ENCODE peak calls at places on chromosomes 12 and 14, in nine cellular contexts. R is ovary, H is stomach, P is psoas muscle, M is breast epithelium, Y is cardiac muscle cell, K is GM23248, I is gastrocnemius medialis, Z is pancreas. S is an unnamed sample.

GRCh38 chr12:62210422-62210821 is 49.8 kb upstream of the USP15 start:
- DNase-seq in K (peak; percentile 69), R (no peak), Y (peak; percentile 51), P (peak; percentile 18), I (no peak), M (no peak), H (peak; percentile 33), Z (no peak), S (peak; percentile 26)

GRCh38 chr14:39422243-39422642 is 10.0 kb downstream of the FBXO33 start:
- DNase-seq in R (no peak), I (no peak), P (no peak), K (no peak), Z (no peak), Y (no peak), M (no peak), H (no peak), S (no peak)

GRCh38 chr12:18332173-18332572 is 70.9 kb downstream of the PIK3C2G start:
- DNase-seq in Z (no peak), M (peak; percentile 47), P (no peak), I (peak; percentile 45), Y (no peak), K (peak; percentile 24), R (no peak), H (no peak), S (no peak)

GRCh38 chr14:53458368-53458814 is 305.3 kb upstream of the DDHD1 start:
- DNase-seq in K (peak; percentile 53), P (no peak), Y (no peak), R (no peak), H (no peak), Z (no peak), M (no peak), I (no peak), S (no peak)

GRCh38 chr12:114799574-114800487 is 115.9 kb upstream of the TBX3 start:
- DNase-seq in K (peak; percentile 32), P (peak; percentile 75), I (peak; percentile 21), H (peak; percentile 92), M (no peak), R (peak; percentile 85), Y (peak; percentile 96), Z (peak; percentile 50), S (no peak)

GRCh38 chr14:38774162-38774561 is 328.9 kb downstream of the SEC23A start:
- DNase-seq in Z (no peak), H (no peak), R (no peak), I (no peak), P (no peak), K (no peak), Y (no peak), M (no peak), S (no peak)

GRCh38 chr12:29187756-29188155 is 38.7 kb downstream of the FAR2 start:
- DNase-seq in R (no peak), P (no peak), K (peak; percentile 19), H (no peak), Y (no peak), I (no peak), Z (no peak), M (no peak), S (no peak)

GRCh38 chr12:44876554-44877275 is 600 bp upstream of the NELL2 start:
- DNase-seq in R (no peak), Y (peak; percentile 86), I (no peak), M (no peak), K (peak; percentile 49), H (no peak), Z (peak; percentile 33), P (peak; percentile 15), S (peak; percentile 36)

GRCh38 chr12:112386726-112387125 is 4.5 kb upstream of the HECTD4 start:
- DNase-seq in I (no peak), K (peak; percentile 74), H (no peak), M (no peak), P (no peak), Z (no peak), R (no peak), Y (no peak), S (no peak)

GRCh38 chr14:25050494-25051170 is 685 bp upstream of the STXBP6 start:
- DNase-seq in Z (no peak), K (peak; percentile 92), M (no peak), Y (peak; percentile 23), I (no peak), H (no peak), R (no peak), P (no peak), S (no peak)

GRCh38 chr12:107254258-107254856 is 161.0 kb upstream of the CRY1 start:
- DNase-seq in Y (no peak), M (no peak), Z (no peak), P (no peak), H (no peak), I (no peak), K (no peak), R (no peak), S (no peak)

GRCh38 chr14:51335521-51335920 is 95.5 kb downstream of the TMX1 start:
- DNase-seq in P (peak; percentile 65), Z (no peak), Y (no peak), R (peak; percentile 66), M (peak; percentile 47), I (peak; percentile 58), K (peak; percentile 63), H (no peak), S (no peak)

GRCh38 chr14:22276913-22277816 is 311.9 kb downstream of the DAD1 start:
- DNase-seq in P (no peak), R (no peak), Y (peak; percentile 18), H (no peak), K (peak; percentile 30), M (no peak), Z (no peak), I (no peak), S (no peak)

GRCh38 chr12:41802803-41803202 is 341.9 kb downstream of the GXYLT1 start:
- DNase-seq in R (no peak), Y (no peak), M (no peak), P (no peak), H (no peak), Z (no peak), I (no peak), K (no peak), S (no peak)

GRCh38 chr12:107320929-107321618 is 227.7 kb upstream of the CRY1 start:
- DNase-seq in P (peak; percentile 15), M (peak; percentile 78), I (no peak), R (no peak), H (no peak), Z (no peak), Y (peak; percentile 30), K (peak; percentile 47), S (peak; percentile 92)

GRCh38 chr14:100905166-100905565 is 1.6 kb upstream of the RTL1 start:
- DNase-seq in P (no peak), M (no peak), Z (no peak), H (no peak), I (no peak), K (no peak), Y (no peak), R (no peak), S (no peak)

DNA sequence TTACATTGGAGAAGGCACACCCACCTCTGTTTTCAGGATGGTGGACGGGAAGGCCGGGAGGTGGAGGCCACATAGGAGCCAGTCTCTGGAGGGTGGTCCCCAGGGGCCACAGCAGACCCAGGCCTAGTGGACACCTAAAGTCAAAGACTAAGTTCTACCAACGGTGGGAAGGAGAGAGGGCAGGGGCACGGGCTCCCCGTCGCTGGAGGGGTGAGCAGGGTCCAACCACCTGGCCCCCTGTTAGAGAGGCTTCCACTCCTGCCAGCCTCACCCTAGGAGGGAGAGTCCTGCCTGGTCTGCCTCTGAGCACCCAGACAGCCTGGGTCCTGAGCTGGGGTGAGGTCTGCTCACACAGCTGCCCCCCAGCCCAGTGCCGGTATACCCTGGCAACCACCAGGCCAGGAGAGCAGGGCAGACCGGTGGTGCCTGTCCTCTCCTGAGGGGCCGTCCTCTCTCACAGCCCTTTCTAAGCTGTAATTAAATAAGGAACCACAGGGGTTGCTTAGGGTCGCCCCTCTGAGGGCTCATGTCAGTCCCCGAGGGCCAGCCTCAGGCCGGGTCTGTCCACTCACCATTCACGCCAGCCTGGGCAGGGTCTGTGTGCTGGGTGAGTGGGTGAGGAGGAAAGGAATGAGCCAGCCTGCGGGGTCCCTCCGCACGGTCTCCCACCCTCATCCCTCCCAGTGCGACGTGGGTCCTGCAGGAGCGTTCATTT is 2.3 kb downstream of the INF2 start:
- DNase-seq in Y (no peak), Z (peak; percentile 32), K (no peak), M (no peak), I (no peak), R (no peak), P (no peak), H (no peak), S (peak; percentile 16)
- H3K4me3 ChIP-seq in Y (no peak overlapping the region), Z (no peak overlapping the region), K (peak overlapping the region; percentile 93), M (no peak overlapping the region), I (no peak overlapping the region), R (no peak overlapping the region), P (peak overlapping the region; percentile 91), H (peak overlapping the region; percentile 65), S (no peak overlapping the region)

GRCh38 chr14:95319312-95320075 is at the start of gene CLMN:
- DNase-seq in Y (peak; percentile 70), Z (peak; percentile 81), K (peak; percentile 75), R (peak; percentile 39), P (peak; percentile 43), M (peak; percentile 39), H (peak; percentile 53), I (no peak), S (peak; percentile 40)
- H3K27ac ChIP-seq in Y (no peak within 1 kb of the TSS), Z (peak within 1 kb of the TSS; percentile 86), K (no peak within 1 kb of the TSS), R (peak within 1 kb of the TSS; percentile 16), P (peak within 1 kb of the TSS; percentile 53), M (peak within 1 kb of the TSS; percentile 92), H (peak within 1 kb of the TSS; percentile 88), I (peak within 1 kb of the TSS; percentile 78), S (no peak within 1 kb of the TSS)

DNA sequence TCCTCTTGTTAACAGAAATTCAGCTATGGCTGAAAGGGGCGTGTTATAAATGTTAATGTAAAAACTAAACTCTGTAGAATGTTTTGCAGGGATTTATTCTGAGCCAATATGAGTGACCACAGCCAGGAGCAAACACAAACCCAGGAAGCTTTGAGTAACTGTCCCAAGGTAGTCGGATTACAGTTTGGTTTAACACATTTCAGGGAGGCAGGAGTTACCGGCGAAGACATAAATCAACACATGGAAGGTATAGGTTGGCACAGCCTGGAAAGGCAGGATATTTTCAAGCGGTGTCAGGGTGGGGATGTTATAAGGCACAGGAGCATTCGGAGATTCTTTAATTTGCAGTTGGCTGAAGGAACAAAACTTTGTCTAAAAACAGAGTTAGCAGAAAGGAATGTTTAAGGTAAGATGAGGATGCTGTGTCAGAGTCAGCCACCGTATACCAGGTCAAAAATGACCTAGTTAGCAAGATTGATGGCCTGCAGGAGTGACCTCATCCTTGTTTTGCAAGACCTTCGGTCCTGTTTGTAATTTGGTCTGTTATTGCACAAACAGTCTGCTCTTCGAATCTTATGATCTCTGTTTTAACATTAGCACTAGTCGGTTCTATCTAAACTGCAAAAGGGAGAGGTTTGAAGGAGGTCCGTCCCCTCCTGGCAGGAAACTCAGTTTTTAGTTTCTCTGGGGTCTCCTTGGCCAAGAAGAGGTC is 75.3 kb downstream of the TNFAIP2 start:
- DNase-seq in H (no peak), Y (no peak), K (peak; percentile 88), R (no peak), M (no peak), P (peak; percentile 38), Z (no peak), I (peak; percentile 73), S (no peak)
- H3K4me1 ChIP-seq in H (no peaks in the 10 kb centered on the region), Y (no peaks in the 10 kb centered on the region), K (peaks cover 33% of the 10 kb centered on the region), R (no peaks in the 10 kb centered on the region), M (no peaks in the 10 kb centered on the region), P (peaks cover 19% of the 10 kb centered on the region), Z (no peaks in the 10 kb centered on the region), I (peaks cover 16% of the 10 kb centered on the region), S (no peaks in the 10 kb centered on the region)

DNA sequence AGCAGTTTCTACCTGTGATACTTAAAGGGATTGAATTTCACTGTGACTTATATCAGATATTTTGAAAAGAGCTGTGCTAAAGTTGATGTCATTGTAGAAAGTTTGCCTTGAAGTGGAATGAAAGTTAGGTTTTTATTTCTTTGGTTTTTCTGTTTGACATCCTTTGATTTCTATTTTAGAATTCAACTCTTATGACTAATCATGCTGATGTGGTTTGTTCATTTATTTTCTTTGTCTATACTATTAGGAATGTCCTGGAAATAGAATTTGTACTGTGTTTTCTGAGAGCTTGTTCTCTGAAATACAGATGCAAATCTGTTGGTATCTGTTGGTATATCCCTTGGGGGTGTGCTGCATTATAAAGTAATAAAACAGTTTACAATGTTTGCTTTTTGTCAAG is 3.3 kb downstream of the CNOT2 start:
- DNase-seq in I (no peak), Z (no peak), Y (no peak), K (peak; percentile 55), M (no peak), R (no peak), P (no peak), H (no peak), S (no peak)
- H3K4me3 ChIP-seq in I (no peak overlapping the region), Z (no peak overlapping the region), Y (no peak overlapping the region), K (peak overlapping the region; percentile 97), M (no peak overlapping the region), R (no peak overlapping the region), P (no peak overlapping the region), H (no peak overlapping the region), S (no peak overlapping the region)